ENCODE peak calls at places on chromosomes 6 and 20, in seven cellular contexts. One of them, this sample, is unnamed.

GRCh38 chr20:43715044-43715443 is 11.8 kb downstream of the GTSF1L start:
- DNase-seq in endothelial cell: no peak
- DNase-seq in nephron progenitor cell: no peak
- DNase-seq in mammary epithelial cell: no peak
- DNase-seq in neural crest cell: no peak
- DNase-seq in GM13976: no peak
- DNase-seq in mesothelial cell of epicardium: no peak
- DNase-seq in this sample: no peak

GRCh38 chr20:64144144-64144912 is 19.9 kb upstream of the MYT1 start:
- DNase-seq in endothelial cell: no peak
- DNase-seq in nephron progenitor cell: no peak
- DNase-seq in mammary epithelial cell: no peak
- DNase-seq in neural crest cell: no peak
- DNase-seq in GM13976: no peak
- DNase-seq in mesothelial cell of epicardium: no peak
- DNase-seq in this sample: no peak

GRCh38 chr6:47097092-47097945 is 55.2 kb upstream of the ADGRF1 start:
- DNase-seq in endothelial cell: peak; percentile 66
- DNase-seq in nephron progenitor cell: peak; percentile 48
- DNase-seq in mammary epithelial cell: peak; percentile 81
- DNase-seq in neural crest cell: peak; percentile 43
- DNase-seq in GM13976: peak; percentile 61
- DNase-seq in mesothelial cell of epicardium: no peak
- DNase-seq in this sample: peak; percentile 65

GRCh38 chr6:35072698-35073055 is 68.5 kb downstream of the TCP11 start:
- DNase-seq in endothelial cell: no peak
- DNase-seq in nephron progenitor cell: no peak
- DNase-seq in mammary epithelial cell: no peak
- DNase-seq in neural crest cell: no peak
- DNase-seq in GM13976: no peak
- DNase-seq in mesothelial cell of epicardium: no peak
- DNase-seq in this sample: no peak

GRCh38 chr20:25042531-25043498 is 15.1 kb downstream of the ACSS1 start:
- DNase-seq in endothelial cell: peak; percentile 46
- DNase-seq in nephron progenitor cell: no peak
- DNase-seq in mammary epithelial cell: no peak
- DNase-seq in neural crest cell: no peak
- DNase-seq in GM13976: peak; percentile 85
- DNase-seq in mesothelial cell of epicardium: no peak
- DNase-seq in this sample: peak; percentile 77

GRCh38 chr6:5989141-5989723 is 17.5 kb downstream of the NRN1 start:
- DNase-seq in endothelial cell: no peak
- DNase-seq in nephron progenitor cell: no peak
- DNase-seq in mammary epithelial cell: no peak
- DNase-seq in neural crest cell: no peak
- DNase-seq in GM13976: no peak
- DNase-seq in mesothelial cell of epicardium: no peak
- DNase-seq in this sample: no peak

GRCh38 chr6:38498085-38498484 is 141.6 kb downstream of the BTBD9 start:
- DNase-seq in endothelial cell: no peak
- DNase-seq in nephron progenitor cell: no peak
- DNase-seq in mammary epithelial cell: peak; percentile 25
- DNase-seq in neural crest cell: no peak
- DNase-seq in GM13976: no peak
- DNase-seq in mesothelial cell of epicardium: no peak
- DNase-seq in this sample: no peak

GRCh38 chr20:58599966-58600365 is 51.1 kb upstream of the STX16 start:
- DNase-seq in endothelial cell: no peak
- DNase-seq in nephron progenitor cell: no peak
- DNase-seq in mammary epithelial cell: no peak
- DNase-seq in neural crest cell: no peak
- DNase-seq in GM13976: no peak
- DNase-seq in mesothelial cell of epicardium: no peak
- DNase-seq in this sample: no peak

GRCh38 chr20:3485913-3486312 is 15.1 kb downstream of the ATRN start:
- DNase-seq in endothelial cell: no peak
- DNase-seq in nephron progenitor cell: no peak
- DNase-seq in mammary epithelial cell: no peak
- DNase-seq in neural crest cell: no peak
- DNase-seq in GM13976: no peak
- DNase-seq in mesothelial cell of epicardium: no peak
- DNase-seq in this sample: no peak

GRCh38 chr6:14464049-14464448 is 346.5 kb downstream of the CD83 start:
- DNase-seq in endothelial cell: no peak
- DNase-seq in nephron progenitor cell: no peak
- DNase-seq in mammary epithelial cell: peak; percentile 46
- DNase-seq in neural crest cell: no peak
- DNase-seq in GM13976: no peak
- DNase-seq in mesothelial cell of epicardium: no peak
- DNase-seq in this sample: no peak
- TF ChIP-seq CTCF in endothelial cell: no peak
- TF ChIP-seq CTCF in nephron progenitor cell: no peak
- TF ChIP-seq CTCF in mammary epithelial cell: no peak
- TF ChIP-seq CTCF in neural crest cell: no peak
- TF ChIP-seq CTCF in GM13976: no peak
- TF ChIP-seq CTCF in mesothelial cell of epicardium: no peak
- TF ChIP-seq CTCF in this sample: no peak

DNA sequence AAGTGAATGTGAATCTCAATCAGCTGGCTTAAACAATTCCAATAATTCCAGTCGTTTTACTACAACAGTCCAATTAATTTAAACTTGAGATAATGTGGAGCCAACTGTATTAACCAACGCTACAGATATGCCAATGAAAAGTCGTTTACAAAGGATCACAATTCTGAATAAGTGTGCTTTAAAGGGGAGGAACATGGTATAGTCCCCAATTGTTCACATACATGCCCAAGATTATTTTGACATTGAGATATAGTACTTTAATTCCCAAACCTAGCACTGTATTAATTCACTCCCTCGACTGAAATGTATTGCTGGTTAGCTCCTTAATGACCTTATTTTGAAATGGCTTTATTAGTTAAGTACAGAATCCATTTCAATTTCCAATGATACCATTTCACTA is 2.5 kb downstream of the AKIRIN2 start:
- DNase-seq in endothelial cell: no peak
- DNase-seq in nephron progenitor cell: no peak
- DNase-seq in mammary epithelial cell: no peak
- DNase-seq in neural crest cell: no peak
- DNase-seq in GM13976: no peak
- DNase-seq in mesothelial cell of epicardium: no peak
- DNase-seq in this sample: no peak
- TF ChIP-seq CTCF in endothelial cell: no peak
- TF ChIP-seq CTCF in nephron progenitor cell: no peak
- TF ChIP-seq CTCF in mammary epithelial cell: no peak
- TF ChIP-seq CTCF in neural crest cell: no peak
- TF ChIP-seq CTCF in GM13976: no peak
- TF ChIP-seq CTCF in mesothelial cell of epicardium: no peak
- TF ChIP-seq CTCF in this sample: no peak

DNA sequence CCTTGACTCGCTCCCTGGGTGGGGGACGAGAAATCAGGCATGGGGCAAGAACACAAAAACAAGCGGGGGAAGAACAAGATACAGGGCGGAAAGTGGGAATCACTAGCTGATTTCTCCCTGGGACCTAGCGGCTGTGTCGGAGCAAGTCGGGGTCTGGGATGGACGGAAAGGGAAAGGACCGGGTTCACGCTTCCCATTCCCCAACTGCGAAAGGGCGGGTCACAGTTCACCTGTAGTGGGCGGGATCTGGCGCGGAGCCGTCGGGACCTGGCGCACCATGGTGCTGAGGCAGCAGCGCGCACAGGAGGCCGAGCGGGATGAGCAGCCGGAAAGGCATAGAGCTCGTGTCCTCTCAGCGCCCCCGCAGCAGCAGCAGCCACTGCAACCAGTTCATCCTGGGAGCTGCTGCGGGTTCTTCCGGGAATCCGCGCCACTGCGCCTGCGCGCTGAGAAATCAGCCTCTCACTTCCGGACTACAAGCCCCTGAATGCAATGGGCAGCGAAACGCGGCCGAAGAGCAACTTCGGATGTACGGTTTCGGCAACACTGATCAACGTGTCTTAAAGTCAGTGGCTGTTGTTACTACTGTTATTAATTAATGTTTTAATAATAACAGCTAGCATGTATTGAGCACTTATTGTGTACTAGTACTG is at the start of gene EDEM2:
- DNase-seq in endothelial cell: peak; percentile 94
- DNase-seq in nephron progenitor cell: peak; percentile 97
- DNase-seq in mammary epithelial cell: peak; percentile 95
- DNase-seq in neural crest cell: peak; percentile 98
- DNase-seq in GM13976: peak; percentile 96
- DNase-seq in mesothelial cell of epicardium: peak; percentile 97
- DNase-seq in this sample: peak; percentile 96
- TF ChIP-seq CTCF in endothelial cell: peak; percentile 11
- TF ChIP-seq CTCF in nephron progenitor cell: no peak
- TF ChIP-seq CTCF in mammary epithelial cell: no peak
- TF ChIP-seq CTCF in neural crest cell: peak; percentile 8
- TF ChIP-seq CTCF in GM13976: no peak
- TF ChIP-seq CTCF in mesothelial cell of epicardium: no peak
- TF ChIP-seq CTCF in this sample: no peak

DNA sequence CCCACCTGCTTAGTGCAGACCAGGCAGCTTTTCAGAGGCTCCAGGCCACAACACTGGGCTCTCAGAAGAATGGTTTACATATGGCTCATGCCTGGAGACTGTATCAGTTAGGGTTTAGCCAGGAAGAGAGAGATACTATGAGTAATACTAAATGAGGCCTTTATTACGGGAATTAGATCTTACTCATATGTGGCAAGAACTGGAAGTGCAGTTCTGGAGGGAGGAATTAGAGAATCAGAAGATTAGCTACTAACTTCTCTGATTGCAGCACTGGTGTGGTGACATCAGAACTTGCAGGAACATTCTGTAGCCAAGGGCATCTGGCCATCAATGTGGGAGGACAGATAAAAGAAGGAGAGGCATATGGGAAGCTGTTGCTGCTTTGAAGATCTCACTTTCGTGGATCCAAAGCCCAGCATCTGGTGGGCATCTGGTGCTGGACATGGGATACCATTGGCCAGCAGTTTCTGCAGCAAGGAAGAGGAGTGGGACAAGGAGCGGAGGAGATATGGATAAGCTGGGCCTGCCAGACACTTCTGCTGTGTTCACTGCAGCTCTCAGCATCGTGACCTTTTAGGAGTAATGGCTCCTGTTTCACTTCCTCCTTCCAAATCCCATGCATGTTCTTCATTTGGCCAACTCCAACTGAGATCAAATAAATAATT is 248.5 kb downstream of the BTBD3 start:
- DNase-seq in endothelial cell: no peak
- DNase-seq in nephron progenitor cell: no peak
- DNase-seq in mammary epithelial cell: peak; percentile 95
- DNase-seq in neural crest cell: no peak
- DNase-seq in GM13976: no peak
- DNase-seq in mesothelial cell of epicardium: no peak
- DNase-seq in this sample: no peak
- TF ChIP-seq CTCF in endothelial cell: no peak
- TF ChIP-seq CTCF in nephron progenitor cell: no peak
- TF ChIP-seq CTCF in mammary epithelial cell: peak; percentile 14
- TF ChIP-seq CTCF in neural crest cell: no peak
- TF ChIP-seq CTCF in GM13976: no peak
- TF ChIP-seq CTCF in mesothelial cell of epicardium: no peak
- TF ChIP-seq CTCF in this sample: no peak

DNA sequence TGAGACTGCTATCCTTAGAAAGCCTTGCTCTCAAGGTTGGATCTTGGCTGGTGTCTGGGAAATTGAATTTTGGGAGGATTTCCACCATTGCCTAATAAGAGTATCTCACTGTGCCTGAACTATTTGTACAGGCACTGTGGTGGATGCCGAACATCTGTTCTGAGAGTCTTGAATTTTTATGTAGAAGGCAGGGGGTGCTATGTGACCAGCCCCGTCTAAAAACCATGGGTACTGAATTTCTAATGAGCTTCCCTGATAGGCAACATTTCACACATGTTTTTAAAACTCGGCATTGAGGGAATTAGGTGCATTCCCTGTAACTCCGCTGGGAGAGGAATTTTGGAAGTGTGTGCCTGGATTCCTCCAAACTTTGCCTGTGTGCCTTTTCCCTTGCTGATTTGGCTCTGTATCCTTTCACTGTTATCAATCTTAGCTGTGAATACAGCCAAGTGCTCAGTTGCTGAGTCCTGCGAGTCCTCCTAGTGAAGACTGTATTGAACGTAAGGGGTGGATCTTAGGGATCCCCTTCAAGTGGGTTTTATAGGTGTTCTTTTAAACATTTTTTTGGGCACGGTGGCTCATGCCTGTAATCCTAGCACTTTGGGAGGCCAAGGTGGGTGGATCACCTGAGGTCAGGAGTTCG is 27.6 kb upstream of the SCAF8 start:
- DNase-seq in endothelial cell: no peak
- DNase-seq in nephron progenitor cell: no peak
- DNase-seq in mammary epithelial cell: no peak
- DNase-seq in neural crest cell: no peak
- DNase-seq in GM13976: no peak
- DNase-seq in mesothelial cell of epicardium: no peak
- DNase-seq in this sample: no peak
- TF ChIP-seq CTCF in endothelial cell: no peak
- TF ChIP-seq CTCF in nephron progenitor cell: no peak
- TF ChIP-seq CTCF in mammary epithelial cell: peak; percentile 17
- TF ChIP-seq CTCF in neural crest cell: no peak
- TF ChIP-seq CTCF in GM13976: no peak
- TF ChIP-seq CTCF in mesothelial cell of epicardium: no peak
- TF ChIP-seq CTCF in this sample: no peak